ENCODE peak calls at places on chromosomes 16 and 17, in four cellular contexts. K is cardiac fibroblast, S is activated T-helper 1 cell treated with Interleukin-2 at 50 U/mL for 16 hours, R is heart right ventricle. O is an unnamed sample.

GRCh38 chr17:35286120-35286781 is 43.4 kb downstream of the SLFN5 start:
- DNase-seq in K (peak), S (no peak), R (no peak), O (no peak)

GRCh38 chr16:12458591-12459400 is 344.9 kb downstream of the CPPED1 start:
- DNase-seq in K (no peak), S (no peak), R (no peak), O (no peak)

GRCh38 chr17:28493467-28493866 is 12.7 kb upstream of the FOXN1 start:
- DNase-seq in K (peak), S (no peak), R (no peak), O (no peak)

GRCh38 chr17:1177099-1177996 is 2.4 kb downstream of the ABR start:
- DNase-seq in K (no peak), S (no peak), R (peak), O (peak)

GRCh38 chr16:85534536-85535351 is 78.4 kb upstream of the GSE1 start:
- DNase-seq in K (no peak), S (no peak), R (no peak), O (no peak)

GRCh38 chr16:11833951-11834695 is 17.2 kb downstream of the RSL1D1 start:
- DNase-seq in K (peak), S (no peak), R (no peak), O (no peak)

GRCh38 chr16:51150159-51150893 is 744 bp downstream of the SALL1 start:
- DNase-seq in K (no peak), S (no peak), R (no peak), O (no peak)

GRCh38 chr16:86519649-86520316 is 9.5 kb downstream of the FOXF1 start:
- DNase-seq in K (peak), S (peak), R (peak), O (peak)

GRCh38 chr16:13997526-13997925 is 73.6 kb upstream of the MRTFB start:
- DNase-seq in K (no peak), S (no peak), R (no peak), O (no peak)

GRCh38 chr16:75099738-75100615 is 16.6 kb downstream of the LDHD start:
- DNase-seq in K (no peak), S (no peak), R (peak), O (peak)

GRCh38 chr17:66782866-66783265 is 52.1 kb upstream of the CACNG5 start:
- DNase-seq in K (no peak), S (no peak), R (no peak), O (no peak)

GRCh38 chr16:80720759-80721470 is 83.5 kb downstream of the CDYL2 start:
- DNase-seq in K (no peak), S (no peak), R (no peak), O (no peak)

GRCh38 chr17:1241904-1242303 is 28.3 kb upstream of the BHLHA9 start:
- DNase-seq in K (no peak), S (no peak), R (no peak), O (peak)

GRCh38 chr17:45291170-45291805 is 25.5 kb downstream of the MAP3K14 start:
- DNase-seq in K (no peak), S (no peak), R (no peak), O (no peak)

GRCh38 chr16:27430923-27431484 is 29.0 kb downstream of the IL21R start:
- DNase-seq in K (peak), S (no peak), R (peak), O (no peak)

GRCh38 chr17:31561469-31562412 is 170.3 kb downstream of the RAB11FIP4 start:
- DNase-seq in K (peak), S (no peak), R (no peak), O (peak)

GRCh38 chr17:64491995-64492394 is 4.9 kb downstream of the POLG2 start:
- DNase-seq in K (no peak), S (no peak), R (no peak), O (no peak)

GRCh38 chr17:17792551-17793377 is 44.0 kb downstream of the SREBF1 start:
- DNase-seq in K (peak), S (peak), R (no peak), O (peak)

GRCh38 chr17:80942360-80943345 is 49.0 kb upstream of the CHMP6 start:
- DNase-seq in K (peak), S (no peak), R (peak), O (no peak)

GRCh38 chr17:59451706-59452105 is 113.7 kb upstream of the DHX40 start:
- DNase-seq in K (peak), S (no peak), R (no peak), O (peak)